ENCODE peak calls at places on chromosomes 13 and 19, in five cellular contexts. M, F, J, W and E are unnamed samples.

GRCh38 chr13:74316531-74316930 is 182.3 kb upstream of the KLF12 start:
- DNase-seq in J (no peak), F (no peak), W (no peak), M (peak), E (no peak)

GRCh38 chr13:42215578-42216421 is 56.2 kb upstream of the AKAP11 start:
- DNase-seq in M (peak), J (peak), W (peak), F (peak), E (peak)

GRCh38 chr19:20197747-20198146 is 30.7 kb downstream of the ZNF486 start:
- DNase-seq in F (no peak), M (no peak), J (no peak), W (no peak), E (no peak)

GRCh38 chr19:12867120-12868099 is 13.8 kb downstream of the DNASE2 start:
- DNase-seq in F (no peak), W (peak), M (no peak), J (peak), E (peak)

GRCh38 chr19:28010656-28011055 is 1202.3 kb downstream of the UQCRFS1 start:
- DNase-seq in F (no peak), W (no peak), J (no peak), M (no peak), E (no peak)

GRCh38 chr19:34504273-34504808 is 22.8 kb downstream of the WTIP start:
- DNase-seq in W (no peak), M (no peak), F (no peak), J (no peak), E (no peak)

GRCh38 chr13:52845766-52846566 is 2.5 kb downstream of the PCDH8 start:
- DNase-seq in W (peak), J (peak), F (no peak), M (no peak), E (no peak)

GRCh38 chr19:9296336-9296735 is 13.3 kb downstream of the ZNF699 start:
- DNase-seq in F (no peak), M (no peak), J (no peak), W (peak), E (no peak)

GRCh38 chr19:42122691-42123607 is 9.3 kb downstream of the POU2F2 start:
- DNase-seq in F (no peak), M (no peak), W (no peak), J (no peak), E (peak)

GRCh38 chr19:18898081-18898532 is 2.1 kb upstream of the CERS1 start:
- DNase-seq in F (no peak), J (peak), W (no peak), M (no peak), E (no peak)

GRCh38 chr13:99307648-99308339 is 595 bp upstream of the GPR183 start:
- DNase-seq in W (no peak), F (no peak), M (peak), J (no peak), E (no peak)

GRCh38 chr19:55265173-55265572 is 6.4 kb upstream of the PPP6R1 start:
- DNase-seq in M (no peak), F (no peak), J (no peak), W (no peak), E (no peak)

GRCh38 chr19:47779524-47780214 is 1.2 kb downstream of the SELENOW start:
- DNase-seq in J (no peak), F (no peak), M (no peak), W (no peak), E (no peak)

GRCh38 chr13:30466358-30466714 is 600 bp upstream of the HMGB1 start:
- DNase-seq in F (no peak), M (peak), W (peak), J (no peak), E (peak)

GRCh38 chr13:49543656-49544055 is 41.7 kb downstream of the RCBTB1 start:
- DNase-seq in J (no peak), W (no peak), M (no peak), F (no peak), E (no peak)

GRCh38 chr19:50432658-50433057 is at the start of gene MYBPC2:
- DNase-seq in W (peak), F (no peak), J (no peak), M (no peak), E (peak)

DNA sequence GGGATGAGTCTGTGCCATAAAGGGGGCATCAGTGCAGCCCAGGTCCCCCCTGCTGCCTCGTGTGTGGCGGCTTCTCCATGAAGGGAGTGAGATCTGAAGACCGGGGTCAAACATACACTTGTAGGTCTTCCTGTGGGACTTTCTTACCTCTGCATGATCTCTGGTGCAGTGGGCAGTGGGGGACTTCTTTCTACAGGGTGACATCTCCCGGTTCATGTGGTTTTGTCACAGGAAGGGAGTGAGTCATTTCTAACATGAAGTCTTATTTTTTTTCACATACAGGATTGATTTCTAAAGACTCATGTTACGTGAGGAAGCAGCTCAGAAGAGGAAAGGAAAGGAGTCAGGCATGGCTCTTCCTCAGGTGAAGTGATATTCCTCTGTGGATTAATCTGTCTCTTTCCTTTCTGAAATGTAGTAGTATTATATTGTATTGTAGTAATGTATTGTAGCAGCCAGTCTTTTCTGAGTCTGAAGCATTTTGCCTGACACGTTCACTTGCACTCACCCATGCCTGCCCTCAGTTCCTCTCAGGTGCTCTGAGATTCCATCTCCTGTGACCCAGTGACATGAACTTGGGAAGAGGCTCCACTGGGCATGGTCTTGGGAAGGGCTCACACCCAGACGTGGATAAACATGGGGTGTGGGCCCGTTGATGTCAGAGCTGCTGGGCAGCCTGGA is 15.7 kb downstream of the ZNF808 start:
- DNase-seq in M (peak), J (no peak), W (no peak), F (no peak), E (no peak)
- TF ChIP-seq EZH2phosphoT487 in M (no peak), J (no peak), W (no peak), F (no peak), E (no peak)

DNA sequence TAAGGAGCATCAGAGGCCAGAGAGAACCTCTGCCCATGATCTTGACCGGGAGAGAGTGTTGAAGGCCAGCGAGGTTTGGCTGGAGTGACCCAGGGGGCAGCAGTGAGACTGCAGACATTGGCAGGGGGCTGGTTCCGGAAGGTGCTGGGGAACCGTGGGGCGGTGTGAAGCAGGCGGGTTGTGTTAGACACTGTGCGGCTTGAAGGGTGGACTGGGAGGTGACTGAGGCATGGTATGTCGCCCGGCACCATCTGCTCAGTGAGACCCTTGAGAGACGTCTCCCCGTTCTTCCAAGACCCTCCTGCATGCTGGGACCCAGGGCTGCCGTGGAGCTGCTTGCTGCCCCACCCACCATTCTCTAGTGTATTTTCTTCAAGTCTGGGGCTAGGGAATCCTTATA is 24.6 kb downstream of the CARM1 start:
- DNase-seq in W (peak), M (no peak), J (no peak), F (no peak), E (no peak)
- TF ChIP-seq CTCF in W (peak), M (peak), J (peak), F (peak), E (peak)

GRCh38 chr13:113398963-113399754 is 35.2 kb upstream of the GRTP1 start:
- DNase-seq in M (no peak), J (no peak), F (no peak), W (no peak), E (no peak)
- TF ChIP-seq EZH2phosphoT487 in M (no peak), J (no peak), F (no peak), W (no peak), E (no peak)

DNA sequence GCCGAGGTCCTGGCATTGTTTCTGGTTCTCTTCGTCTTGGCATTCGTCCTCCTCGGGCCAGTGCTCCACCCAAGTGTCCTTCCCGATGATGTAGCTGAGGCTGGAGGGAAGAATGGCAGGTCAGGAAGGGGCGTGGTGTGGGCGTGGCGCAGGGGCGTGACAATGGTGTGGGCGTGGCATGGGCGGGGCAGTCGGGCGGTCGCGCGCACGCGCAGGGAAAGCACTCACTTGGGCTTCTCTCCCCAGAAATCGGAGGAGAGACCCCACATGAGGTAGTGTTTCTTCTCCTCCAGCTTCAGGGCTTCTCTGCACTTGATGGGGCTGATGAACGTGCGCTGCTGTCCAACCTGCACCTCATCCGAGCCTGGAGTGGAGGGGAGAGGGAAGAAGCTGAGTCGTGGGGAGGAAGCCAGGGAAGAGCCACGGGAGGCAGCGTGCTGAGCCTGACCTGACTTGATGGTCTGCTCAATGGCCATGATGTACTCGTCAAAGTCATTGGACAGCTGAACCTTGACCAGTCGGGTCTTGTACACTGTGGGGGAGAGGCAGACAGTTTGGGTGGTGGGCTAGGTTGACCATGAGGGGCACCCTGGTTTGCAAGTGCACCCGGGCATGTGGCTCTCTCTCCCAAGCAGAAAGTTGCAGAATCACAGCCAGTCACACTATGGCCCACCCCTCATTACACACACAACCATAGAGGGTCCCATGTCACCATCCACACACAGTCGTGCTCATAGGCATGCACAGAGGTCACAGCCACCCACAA is 8.1 kb upstream of the TNFSF14 start:
- DNase-seq in F (no peak), J (peak), M (no peak), W (peak), E (no peak)
- TF ChIP-seq CTCF in F (no peak), J (no peak), M (no peak), W (no peak), E (no peak)

DNA sequence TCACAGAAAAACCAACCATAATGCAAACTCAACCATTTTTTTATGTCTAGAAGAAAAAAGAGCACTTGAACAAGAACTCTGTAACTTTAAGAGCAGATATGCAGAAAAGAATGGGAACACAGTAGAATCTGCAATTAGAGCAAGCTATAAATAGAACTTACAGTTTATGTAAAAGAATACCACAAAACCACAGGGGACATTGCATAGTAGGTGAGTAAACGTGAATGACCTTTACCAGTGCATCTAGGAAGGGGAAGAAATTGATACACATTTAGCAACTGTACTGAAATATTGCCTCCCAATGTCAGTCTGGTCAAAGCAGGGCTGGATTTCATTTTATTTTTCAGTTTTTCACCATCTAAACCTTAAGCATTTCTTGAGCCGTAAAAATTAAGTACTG is 242.2 kb upstream of the EDNRB start:
- DNase-seq in J (no peak), F (no peak), M (peak), W (no peak), E (no peak)
- TF ChIP-seq EZH2phosphoT487 in J (no peak), F (no peak), M (no peak), W (no peak), E (no peak)